ENCODE peak calls at places on chromosomes 1 and 21, in nine cellular contexts. One of them, this sample, is unnamed.

GRCh38 chr1:102015728-102016127 is 19.0 kb upstream of the OLFM3 start:
- DNase-seq in pulmonary artery endothelial cell: no peak
- DNase-seq in stimulated activated CD8-positive, alpha-beta memory T cell treated with anti-CD3 and anti-CD28 coated beads, Interleukin-2, amount 100 ng/mL, for 1 hour: no peak
- DNase-seq in NCI-H1417: no peak
- DNase-seq in body of pancreas: no peak
- DNase-seq in activated CD8-positive, alpha-beta memory T cell treated with anti-CD3 and anti-CD28 coated beads, Interleukin-2, amount 10 ng/mL, durations not matched to agents 7 days and 5 days: no peak
- DNase-seq in stimulated activated CD4-positive, alpha-beta T cell treated with anti-CD3 and anti-CD28 coated beads, Interleukin-12 subunit alpha, Interleukin-12 subunit beta, amount 100 ng/mL, for 4 hours: no peak
- DNase-seq in hippocampal formation: no peak
- DNase-seq in GM13977: no peak
- DNase-seq in this sample: no peak

GRCh38 chr1:206753141-206753540 is 17.4 kb upstream of the IL19 start:
- DNase-seq in stimulated activated CD4-positive, alpha-beta T cell treated with anti-CD3 and anti-CD28 coated beads, Interleukin-12 subunit alpha, Interleukin-12 subunit beta, amount 100 ng/mL, for 4 hours: no peak
- DNase-seq in NCI-H1417: no peak
- DNase-seq in stimulated activated CD8-positive, alpha-beta memory T cell treated with anti-CD3 and anti-CD28 coated beads, Interleukin-2, amount 100 ng/mL, for 1 hour: no peak
- DNase-seq in body of pancreas: no peak
- DNase-seq in GM13977: no peak
- DNase-seq in activated CD8-positive, alpha-beta memory T cell treated with anti-CD3 and anti-CD28 coated beads, Interleukin-2, amount 10 ng/mL, durations not matched to agents 7 days and 5 days: no peak
- DNase-seq in hippocampal formation: no peak
- DNase-seq in pulmonary artery endothelial cell: no peak
- DNase-seq in this sample: no peak

GRCh38 chr1:108801101-108801500 is 54.6 kb downstream of the STXBP3 start:
- DNase-seq in stimulated activated CD8-positive, alpha-beta memory T cell treated with anti-CD3 and anti-CD28 coated beads, Interleukin-2, amount 100 ng/mL, for 1 hour: no peak
- DNase-seq in pulmonary artery endothelial cell: no peak
- DNase-seq in hippocampal formation: no peak
- DNase-seq in NCI-H1417: no peak
- DNase-seq in activated CD8-positive, alpha-beta memory T cell treated with anti-CD3 and anti-CD28 coated beads, Interleukin-2, amount 10 ng/mL, durations not matched to agents 7 days and 5 days: no peak
- DNase-seq in stimulated activated CD4-positive, alpha-beta T cell treated with anti-CD3 and anti-CD28 coated beads, Interleukin-12 subunit alpha, Interleukin-12 subunit beta, amount 100 ng/mL, for 4 hours: no peak
- DNase-seq in GM13977: no peak
- DNase-seq in body of pancreas: no peak
- DNase-seq in this sample: no peak

GRCh38 chr21:41366522-41367151 is 4.8 kb downstream of the MX2 start:
- DNase-seq in stimulated activated CD4-positive, alpha-beta T cell treated with anti-CD3 and anti-CD28 coated beads, Interleukin-12 subunit alpha, Interleukin-12 subunit beta, amount 100 ng/mL, for 4 hours: no peak
- DNase-seq in hippocampal formation: no peak
- DNase-seq in NCI-H1417: peak; percentile 29
- DNase-seq in stimulated activated CD8-positive, alpha-beta memory T cell treated with anti-CD3 and anti-CD28 coated beads, Interleukin-2, amount 100 ng/mL, for 1 hour: no peak
- DNase-seq in activated CD8-positive, alpha-beta memory T cell treated with anti-CD3 and anti-CD28 coated beads, Interleukin-2, amount 10 ng/mL, durations not matched to agents 7 days and 5 days: no peak
- DNase-seq in body of pancreas: peak; percentile 56
- DNase-seq in GM13977: peak; percentile 72
- DNase-seq in pulmonary artery endothelial cell: no peak
- DNase-seq in this sample: no peak

GRCh38 chr1:245978915-245979314 is 528.2 kb downstream of the SMYD3 start:
- DNase-seq in NCI-H1417: no peak
- DNase-seq in activated CD8-positive, alpha-beta memory T cell treated with anti-CD3 and anti-CD28 coated beads, Interleukin-2, amount 10 ng/mL, durations not matched to agents 7 days and 5 days: no peak
- DNase-seq in hippocampal formation: no peak
- DNase-seq in stimulated activated CD8-positive, alpha-beta memory T cell treated with anti-CD3 and anti-CD28 coated beads, Interleukin-2, amount 100 ng/mL, for 1 hour: no peak
- DNase-seq in stimulated activated CD4-positive, alpha-beta T cell treated with anti-CD3 and anti-CD28 coated beads, Interleukin-12 subunit alpha, Interleukin-12 subunit beta, amount 100 ng/mL, for 4 hours: no peak
- DNase-seq in pulmonary artery endothelial cell: no peak
- DNase-seq in body of pancreas: no peak
- DNase-seq in GM13977: no peak
- DNase-seq in this sample: no peak

GRCh38 chr1:56754713-56755505 is 64.3 kb downstream of the FYB2 start:
- DNase-seq in NCI-H1417: no peak
- DNase-seq in activated CD8-positive, alpha-beta memory T cell treated with anti-CD3 and anti-CD28 coated beads, Interleukin-2, amount 10 ng/mL, durations not matched to agents 7 days and 5 days: no peak
- DNase-seq in stimulated activated CD8-positive, alpha-beta memory T cell treated with anti-CD3 and anti-CD28 coated beads, Interleukin-2, amount 100 ng/mL, for 1 hour: no peak
- DNase-seq in hippocampal formation: no peak
- DNase-seq in GM13977: no peak
- DNase-seq in pulmonary artery endothelial cell: no peak
- DNase-seq in body of pancreas: no peak
- DNase-seq in stimulated activated CD4-positive, alpha-beta T cell treated with anti-CD3 and anti-CD28 coated beads, Interleukin-12 subunit alpha, Interleukin-12 subunit beta, amount 100 ng/mL, for 4 hours: no peak
- DNase-seq in this sample: no peak

GRCh38 chr21:42653492-42654061 is at the start of gene PDE9A:
- DNase-seq in NCI-H1417: peak; percentile 75
- DNase-seq in stimulated activated CD4-positive, alpha-beta T cell treated with anti-CD3 and anti-CD28 coated beads, Interleukin-12 subunit alpha, Interleukin-12 subunit beta, amount 100 ng/mL, for 4 hours: peak; percentile 38
- DNase-seq in hippocampal formation: peak; percentile 9
- DNase-seq in pulmonary artery endothelial cell: no peak
- DNase-seq in GM13977: peak; percentile 72
- DNase-seq in stimulated activated CD8-positive, alpha-beta memory T cell treated with anti-CD3 and anti-CD28 coated beads, Interleukin-2, amount 100 ng/mL, for 1 hour: no peak
- DNase-seq in activated CD8-positive, alpha-beta memory T cell treated with anti-CD3 and anti-CD28 coated beads, Interleukin-2, amount 10 ng/mL, durations not matched to agents 7 days and 5 days: no peak
- DNase-seq in body of pancreas: peak; percentile 45
- DNase-seq in this sample: peak; percentile 7

GRCh38 chr1:161390559-161390858 is 22.8 kb upstream of the CFAP126 start:
- DNase-seq in NCI-H1417: no peak
- DNase-seq in stimulated activated CD8-positive, alpha-beta memory T cell treated with anti-CD3 and anti-CD28 coated beads, Interleukin-2, amount 100 ng/mL, for 1 hour: no peak
- DNase-seq in pulmonary artery endothelial cell: no peak
- DNase-seq in GM13977: no peak
- DNase-seq in activated CD8-positive, alpha-beta memory T cell treated with anti-CD3 and anti-CD28 coated beads, Interleukin-2, amount 10 ng/mL, durations not matched to agents 7 days and 5 days: no peak
- DNase-seq in body of pancreas: no peak
- DNase-seq in hippocampal formation: peak; percentile 66
- DNase-seq in stimulated activated CD4-positive, alpha-beta T cell treated with anti-CD3 and anti-CD28 coated beads, Interleukin-12 subunit alpha, Interleukin-12 subunit beta, amount 100 ng/mL, for 4 hours: no peak
- DNase-seq in this sample: no peak